ENCODE peak calls at places on chromosome 1, in five cellular contexts. One of them, this sample, is unnamed.

GRCh38 chr1:174892016-174892415 is 107.7 kb upstream of the CACYBP start:
- DNase-seq in stimulated activated CD8-positive, alpha-beta memory T cell treated with anti-CD3 and anti-CD28 coated beads, Interleukin-12 subunit alpha, Interleukin-12 subunit beta, amount 100 ng/mL, for 4 hours: no peak
- DNase-seq in HEK293T: no peak
- DNase-seq in NCI-H1092: no peak
- DNase-seq in hepatic stellate cell: no peak
- DNase-seq in this sample: no peak

GRCh38 chr1:156743367-156744302 is 2.7 kb upstream of the MRPL24 start:
- DNase-seq in stimulated activated CD8-positive, alpha-beta memory T cell treated with anti-CD3 and anti-CD28 coated beads, Interleukin-12 subunit alpha, Interleukin-12 subunit beta, amount 100 ng/mL, for 4 hours: no peak
- DNase-seq in HEK293T: no peak
- DNase-seq in NCI-H1092: no peak
- DNase-seq in hepatic stellate cell: no peak
- DNase-seq in this sample: no peak

GRCh38 chr1:54805981-54806381 is 4.9 kb upstream of the TTC22 start:
- DNase-seq in stimulated activated CD8-positive, alpha-beta memory T cell treated with anti-CD3 and anti-CD28 coated beads, Interleukin-12 subunit alpha, Interleukin-12 subunit beta, amount 100 ng/mL, for 4 hours: no peak
- DNase-seq in HEK293T: no peak
- DNase-seq in NCI-H1092: no peak
- DNase-seq in hepatic stellate cell: no peak
- DNase-seq in this sample: no peak

GRCh38 chr1:6962390-6962955 is 177.2 kb downstream of the CAMTA1 start:
- DNase-seq in stimulated activated CD8-positive, alpha-beta memory T cell treated with anti-CD3 and anti-CD28 coated beads, Interleukin-12 subunit alpha, Interleukin-12 subunit beta, amount 100 ng/mL, for 4 hours: peak; percentile 17
- DNase-seq in HEK293T: peak; percentile 82
- DNase-seq in NCI-H1092: no peak
- DNase-seq in hepatic stellate cell: no peak
- DNase-seq in this sample: no peak

GRCh38 chr1:92482404-92482664 is 4.4 kb downstream of the GFI1 start:
- DNase-seq in stimulated activated CD8-positive, alpha-beta memory T cell treated with anti-CD3 and anti-CD28 coated beads, Interleukin-12 subunit alpha, Interleukin-12 subunit beta, amount 100 ng/mL, for 4 hours: no peak
- DNase-seq in HEK293T: no peak
- DNase-seq in NCI-H1092: no peak
- DNase-seq in hepatic stellate cell: no peak
- DNase-seq in this sample: no peak

GRCh38 chr1:47611992-47612391 is 174.1 kb downstream of the FOXD2 start:
- DNase-seq in stimulated activated CD8-positive, alpha-beta memory T cell treated with anti-CD3 and anti-CD28 coated beads, Interleukin-12 subunit alpha, Interleukin-12 subunit beta, amount 100 ng/mL, for 4 hours: no peak
- DNase-seq in HEK293T: no peak
- DNase-seq in NCI-H1092: no peak
- DNase-seq in hepatic stellate cell: no peak
- DNase-seq in this sample: no peak

GRCh38 chr1:199155166-199156033 is 516.6 kb downstream of the PTPRC start:
- DNase-seq in stimulated activated CD8-positive, alpha-beta memory T cell treated with anti-CD3 and anti-CD28 coated beads, Interleukin-12 subunit alpha, Interleukin-12 subunit beta, amount 100 ng/mL, for 4 hours: no peak
- DNase-seq in HEK293T: no peak
- DNase-seq in NCI-H1092: no peak
- DNase-seq in hepatic stellate cell: no peak
- DNase-seq in this sample: no peak

GRCh38 chr1:66981679-66982078 is 56.9 kb downstream of the MIER1 start:
- DNase-seq in stimulated activated CD8-positive, alpha-beta memory T cell treated with anti-CD3 and anti-CD28 coated beads, Interleukin-12 subunit alpha, Interleukin-12 subunit beta, amount 100 ng/mL, for 4 hours: no peak
- DNase-seq in HEK293T: no peak
- DNase-seq in NCI-H1092: no peak
- DNase-seq in hepatic stellate cell: peak; percentile 24
- DNase-seq in this sample: no peak

GRCh38 chr1:10744044-10744443 is 52.4 kb downstream of the CASZ1 start:
- DNase-seq in stimulated activated CD8-positive, alpha-beta memory T cell treated with anti-CD3 and anti-CD28 coated beads, Interleukin-12 subunit alpha, Interleukin-12 subunit beta, amount 100 ng/mL, for 4 hours: no peak
- DNase-seq in HEK293T: no peak
- DNase-seq in NCI-H1092: no peak
- DNase-seq in hepatic stellate cell: no peak
- DNase-seq in this sample: no peak

GRCh38 chr1:86798608-86799291 is 94.4 kb downstream of the SH3GLB1 start:
- DNase-seq in stimulated activated CD8-positive, alpha-beta memory T cell treated with anti-CD3 and anti-CD28 coated beads, Interleukin-12 subunit alpha, Interleukin-12 subunit beta, amount 100 ng/mL, for 4 hours: no peak
- DNase-seq in HEK293T: no peak
- DNase-seq in NCI-H1092: no peak
- DNase-seq in hepatic stellate cell: no peak
- DNase-seq in this sample: no peak

GRCh38 chr1:6960291-6960758 is 175.1 kb downstream of the CAMTA1 start:
- DNase-seq in stimulated activated CD8-positive, alpha-beta memory T cell treated with anti-CD3 and anti-CD28 coated beads, Interleukin-12 subunit alpha, Interleukin-12 subunit beta, amount 100 ng/mL, for 4 hours: no peak
- DNase-seq in HEK293T: peak; percentile 26
- DNase-seq in NCI-H1092: peak; percentile 40
- DNase-seq in hepatic stellate cell: no peak
- DNase-seq in this sample: no peak

GRCh38 chr1:30318864-30319718 is 404.3 kb downstream of the MATN1 start:
- DNase-seq in stimulated activated CD8-positive, alpha-beta memory T cell treated with anti-CD3 and anti-CD28 coated beads, Interleukin-12 subunit alpha, Interleukin-12 subunit beta, amount 100 ng/mL, for 4 hours: no peak
- DNase-seq in HEK293T: no peak
- DNase-seq in NCI-H1092: peak; percentile 22
- DNase-seq in hepatic stellate cell: no peak
- DNase-seq in this sample: no peak

GRCh38 chr1:44650159-44650831 is 24.0 kb downstream of the TMEM53 start:
- DNase-seq in stimulated activated CD8-positive, alpha-beta memory T cell treated with anti-CD3 and anti-CD28 coated beads, Interleukin-12 subunit alpha, Interleukin-12 subunit beta, amount 100 ng/mL, for 4 hours: no peak
- DNase-seq in HEK293T: no peak
- DNase-seq in NCI-H1092: peak; percentile 82
- DNase-seq in hepatic stellate cell: no peak
- DNase-seq in this sample: no peak

GRCh38 chr1:187042538-187042937 is 213.8 kb downstream of the PLA2G4A start:
- DNase-seq in stimulated activated CD8-positive, alpha-beta memory T cell treated with anti-CD3 and anti-CD28 coated beads, Interleukin-12 subunit alpha, Interleukin-12 subunit beta, amount 100 ng/mL, for 4 hours: no peak
- DNase-seq in HEK293T: no peak
- DNase-seq in NCI-H1092: no peak
- DNase-seq in hepatic stellate cell: no peak
- DNase-seq in this sample: no peak

GRCh38 chr1:72397786-72398185 is 115.4 kb upstream of the NEGR1 start:
- DNase-seq in stimulated activated CD8-positive, alpha-beta memory T cell treated with anti-CD3 and anti-CD28 coated beads, Interleukin-12 subunit alpha, Interleukin-12 subunit beta, amount 100 ng/mL, for 4 hours: no peak
- DNase-seq in HEK293T: no peak
- DNase-seq in NCI-H1092: peak; percentile 0
- DNase-seq in hepatic stellate cell: peak; percentile 5
- DNase-seq in this sample: no peak

GRCh38 chr1:97636941-97637340 is 283.9 kb downstream of the DPYD start:
- DNase-seq in stimulated activated CD8-positive, alpha-beta memory T cell treated with anti-CD3 and anti-CD28 coated beads, Interleukin-12 subunit alpha, Interleukin-12 subunit beta, amount 100 ng/mL, for 4 hours: no peak
- DNase-seq in HEK293T: no peak
- DNase-seq in NCI-H1092: no peak
- DNase-seq in hepatic stellate cell: no peak
- DNase-seq in this sample: no peak

GRCh38 chr1:77347646-77348045 is 65.8 kb downstream of the AK5 start:
- DNase-seq in stimulated activated CD8-positive, alpha-beta memory T cell treated with anti-CD3 and anti-CD28 coated beads, Interleukin-12 subunit alpha, Interleukin-12 subunit beta, amount 100 ng/mL, for 4 hours: no peak
- DNase-seq in HEK293T: no peak
- DNase-seq in NCI-H1092: no peak
- DNase-seq in hepatic stellate cell: peak; percentile 34
- DNase-seq in this sample: no peak

GRCh38 chr1:223329664-223330420 is 34.1 kb downstream of the SUSD4 start:
- DNase-seq in stimulated activated CD8-positive, alpha-beta memory T cell treated with anti-CD3 and anti-CD28 coated beads, Interleukin-12 subunit alpha, Interleukin-12 subunit beta, amount 100 ng/mL, for 4 hours: no peak
- DNase-seq in HEK293T: no peak
- DNase-seq in NCI-H1092: no peak
- DNase-seq in hepatic stellate cell: no peak
- DNase-seq in this sample: no peak

GRCh38 chr1:233409540-233409939 is 82.0 kb downstream of the MAP3K21 start:
- DNase-seq in stimulated activated CD8-positive, alpha-beta memory T cell treated with anti-CD3 and anti-CD28 coated beads, Interleukin-12 subunit alpha, Interleukin-12 subunit beta, amount 100 ng/mL, for 4 hours: no peak
- DNase-seq in HEK293T: no peak
- DNase-seq in NCI-H1092: no peak
- DNase-seq in hepatic stellate cell: no peak
- DNase-seq in this sample: no peak

GRCh38 chr1:196271212-196271947 is 336.9 kb downstream of the KCNT2 start:
- DNase-seq in stimulated activated CD8-positive, alpha-beta memory T cell treated with anti-CD3 and anti-CD28 coated beads, Interleukin-12 subunit alpha, Interleukin-12 subunit beta, amount 100 ng/mL, for 4 hours: no peak
- DNase-seq in HEK293T: no peak
- DNase-seq in NCI-H1092: no peak
- DNase-seq in hepatic stellate cell: no peak
- DNase-seq in this sample: no peak

GRCh38 chr1:230204852-230205251 is 137.8 kb downstream of the GALNT2 start:
- DNase-seq in stimulated activated CD8-positive, alpha-beta memory T cell treated with anti-CD3 and anti-CD28 coated beads, Interleukin-12 subunit alpha, Interleukin-12 subunit beta, amount 100 ng/mL, for 4 hours: no peak
- DNase-seq in HEK293T: no peak
- DNase-seq in NCI-H1092: no peak
- DNase-seq in hepatic stellate cell: no peak
- DNase-seq in this sample: no peak

GRCh38 chr1:25821112-25821476 is 1.3 kb downstream of the MTFR1L start:
- DNase-seq in stimulated activated CD8-positive, alpha-beta memory T cell treated with anti-CD3 and anti-CD28 coated beads, Interleukin-12 subunit alpha, Interleukin-12 subunit beta, amount 100 ng/mL, for 4 hours: no peak
- DNase-seq in HEK293T: no peak
- DNase-seq in NCI-H1092: no peak
- DNase-seq in hepatic stellate cell: no peak
- DNase-seq in this sample: no peak

GRCh38 chr1:169120066-169120465 is 13.6 kb downstream of the ATP1B1 start:
- DNase-seq in stimulated activated CD8-positive, alpha-beta memory T cell treated with anti-CD3 and anti-CD28 coated beads, Interleukin-12 subunit alpha, Interleukin-12 subunit beta, amount 100 ng/mL, for 4 hours: no peak
- DNase-seq in HEK293T: no peak
- DNase-seq in NCI-H1092: no peak
- DNase-seq in hepatic stellate cell: peak; percentile 39
- DNase-seq in this sample: no peak

GRCh38 chr1:54403808-54404261 is 2.4 kb downstream of the SSBP3 start:
- DNase-seq in stimulated activated CD8-positive, alpha-beta memory T cell treated with anti-CD3 and anti-CD28 coated beads, Interleukin-12 subunit alpha, Interleukin-12 subunit beta, amount 100 ng/mL, for 4 hours: no peak
- DNase-seq in HEK293T: no peak
- DNase-seq in NCI-H1092: no peak
- DNase-seq in hepatic stellate cell: peak; percentile 64
- DNase-seq in this sample: no peak

GRCh38 chr1:227934476-227935313 is 13.0 kb downstream of the WNT9A start:
- DNase-seq in stimulated activated CD8-positive, alpha-beta memory T cell treated with anti-CD3 and anti-CD28 coated beads, Interleukin-12 subunit alpha, Interleukin-12 subunit beta, amount 100 ng/mL, for 4 hours: peak; percentile 10
- DNase-seq in HEK293T: no peak
- DNase-seq in NCI-H1092: no peak
- DNase-seq in hepatic stellate cell: no peak
- DNase-seq in this sample: no peak

This sample was measured in esophagus squamous epithelium.